ENCODE peak calls at places on chromosomes 16 and 17, in four cellular contexts. I is tibial nerve, M is nephron progenitor cell, P is Peyer's patch. K is an unnamed sample.

GRCh38 chr17:79986441-79987186 is 49.1 kb downstream of the TBC1D16 start:
- DNase-seq in M (no peak), P (no peak), I (no peak), K (no peak)

GRCh38 chr17:42424991-42425610 is 2.0 kb upstream of the CAVIN1 start:
- DNase-seq in M (no peak), I (no peak), P (no peak), K (no peak)

GRCh38 chr17:83078378-83079339 is 750 bp upstream of the METRNL start:
- DNase-seq in P (no peak), M (peak), I (no peak), K (no peak)

GRCh38 chr17:45428050-45428953 is 4.4 kb downstream of the ARHGAP27 start:
- DNase-seq in P (peak), M (peak), I (peak), K (peak)

GRCh38 chr16:1523581-1524245 is 9.8 kb upstream of the TMEM204 start:
- DNase-seq in P (no peak), I (no peak), M (no peak), K (no peak)

GRCh38 chr16:54069601-54070239 is 216.9 kb downstream of the IRX3 start:
- DNase-seq in P (no peak), I (no peak), M (no peak), K (no peak)

GRCh38 chr17:65660947-65661346 is 99.5 kb upstream of the AXIN2 start:
- DNase-seq in M (no peak), I (no peak), P (no peak), K (peak)

GRCh38 chr17:18094409-18094807 is 6.7 kb downstream of the DRG2 start:
- DNase-seq in M (no peak), P (no peak), I (no peak), K (no peak)

GRCh38 chr16:2237076-2237551 is 870 bp downstream of the DNASE1L2 start:
- DNase-seq in M (no peak), P (no peak), I (no peak), K (no peak)

GRCh38 chr16:9868606-9869149 is 313.6 kb downstream of the GRIN2A start:
- DNase-seq in I (no peak), M (no peak), P (no peak), K (peak)

GRCh38 chr17:72120878-72121163 is at the start of gene SOX9:
- DNase-seq in I (peak), M (peak), P (no peak), K (peak)

GRCh38 chr17:5706835-5707234 is 122.5 kb upstream of the NLRP1 start:
- DNase-seq in M (peak), P (peak), I (peak), K (peak)

GRCh38 chr17:76726766-76727718 is at the start of gene METTL23:
- DNase-seq in I (peak), M (peak), P (peak), K (peak)

GRCh38 chr16:84730406-84731106 is 30.8 kb downstream of the USP10 start:
- DNase-seq in I (no peak), M (no peak), P (peak), K (peak)

GRCh38 chr17:32335647-32336046 is 6.3 kb downstream of the C17orf75 start:
- DNase-seq in M (no peak), P (no peak), I (no peak), K (peak)

GRCh38 chr16:72908362-72908838 is 139.5 kb downstream of the ZFHX3 start:
- DNase-seq in I (no peak), M (no peak), P (no peak), K (no peak)

GRCh38 chr16:14168146-14168545 is 97.0 kb downstream of the MRTFB start:
- DNase-seq in P (no peak), M (no peak), I (no peak), K (no peak)

GRCh38 chr17:57735707-57736106 is 9.4 kb downstream of the CCDC182 start:
- DNase-seq in P (no peak), M (no peak), I (no peak), K (peak)

GRCh38 chr16:87551487-87551886 is 50.8 kb upstream of the JPH3 start:
- DNase-seq in I (no peak), P (no peak), M (no peak), K (no peak)

GRCh38 chr17:50330151-50330753 is 15.7 kb upstream of the XYLT2 start:
- DNase-seq in I (no peak), M (no peak), P (no peak), K (no peak)

GRCh38 chr17:82734987-82735866 is at the start of gene FN3K:
- DNase-seq in P (no peak), M (peak), I (peak), K (no peak)

GRCh38 chr16:11151156-11151904 is 104.7 kb downstream of the SOCS1 start:
- DNase-seq in P (no peak), M (no peak), I (no peak), K (no peak)

GRCh38 chr16:15822957-15823356 is 33.9 kb downstream of the MYH11 start:
- DNase-seq in P (no peak), M (no peak), I (no peak), K (no peak)

GRCh38 chr17:43820759-43821158 is 12.2 kb downstream of the MPP3 start:
- DNase-seq in M (no peak), I (no peak), P (no peak), K (no peak)

GRCh38 chr17:49494937-49495841 is at the start of gene NGFR:
- DNase-seq in M (peak), P (peak), I (no peak), K (peak)

GRCh38 chr16:48499822-48500440 is 110.0 kb downstream of the N4BP1 start:
- DNase-seq in P (no peak), M (no peak), I (no peak), K (peak)

GRCh38 chr17:36470499-36470898 is 16.0 kb upstream of the ZNHIT3 start:
- DNase-seq in M (no peak), P (no peak), I (no peak), K (no peak)